ENCODE peak calls at places on chromosomes 11 and 22, in eight cellular contexts. R, O, C, N, X, U, J and M are unnamed samples. For H3K4me1, the result is how much of the 10 kb centered on the place peaks cover.

GRCh38 chr11:25576320-25576719 is 755.6 kb upstream of the ANO3 start:
- DNase-seq in R (no peak), O (no peak), C (no peak), N (no peak), X (no peak), U (no peak), J (no peak), M (no peak)

GRCh38 chr22:29954203-29954855 is 71.4 kb downstream of the MTMR3 start:
- DNase-seq in R (no peak), O (no peak), C (no peak), N (no peak), X (no peak), U (no peak), J (no peak), M (no peak)

GRCh38 chr11:76885390-76886097 is 24.8 kb downstream of the ACER3 start:
- DNase-seq in R (no peak), O (no peak), C (no peak), N (no peak), X (peak), U (peak), J (no peak), M (no peak)

GRCh38 chr11:9150501-9150900 is 59.1 kb upstream of the SCUBE2 start:
- DNase-seq in R (no peak), O (no peak), C (no peak), N (no peak), X (no peak), U (no peak), J (no peak), M (no peak)

GRCh38 chr22:34851918-34852662 is 213.9 kb upstream of the ISX start:
- DNase-seq in R (no peak), O (no peak), C (no peak), N (no peak), X (no peak), U (no peak), J (no peak), M (no peak)

GRCh38 chr11:131910491-131911387 is 540.3 kb downstream of the NTM start:
- DNase-seq in R (no peak), O (peak), C (no peak), N (peak), X (peak), U (peak), J (no peak), M (no peak)

GRCh38 chr11:17769218-17769617 is 34.6 kb downstream of the KCNC1 start:
- DNase-seq in R (no peak), O (no peak), C (no peak), N (no peak), X (no peak), U (no peak), J (no peak), M (no peak)

GRCh38 chr22:47401592-47401898 is 639.1 kb downstream of the TBC1D22A start:
- DNase-seq in R (no peak), O (no peak), C (no peak), N (no peak), X (no peak), U (no peak), J (no peak), M (no peak)

GRCh38 chr22:47213571-47214230 is 451.3 kb downstream of the TBC1D22A start:
- DNase-seq in R (no peak), O (no peak), C (no peak), N (no peak), X (no peak), U (no peak), J (no peak), M (peak)

GRCh38 chr22:32324505-32325415 is 32.9 kb upstream of the RFPL3 start:
- DNase-seq in R (no peak), O (no peak), C (no peak), N (no peak), X (no peak), U (no peak), J (no peak), M (no peak)

GRCh38 chr22:25362215-25362882 is 142.9 kb downstream of the CRYBB2 start:
- DNase-seq in R (peak), O (peak), C (no peak), N (peak), X (peak), U (peak), J (peak), M (no peak)

GRCh38 chr11:69818243-69819108 is 740 bp downstream of the FGF3 start:
- DNase-seq in R (no peak), O (no peak), C (no peak), N (no peak), X (no peak), U (no peak), J (no peak), M (no peak)

GRCh38 chr11:119905162-119905561 is 176.2 kb upstream of the NECTIN1 start:
- DNase-seq in R (no peak), O (no peak), C (no peak), N (no peak), X (no peak), U (no peak), J (no peak), M (no peak)
- H3K4me3 ChIP-seq in R (no peak), O (no peak), C (no peak), N (no peak), X (no peak), U (no peak), J (no peak), M (no peak)

GRCh38 chr11:3007404-3008010 is 15.4 kb upstream of the NAP1L4 start:
- DNase-seq in R (no peak), O (no peak), C (no peak), N (no peak), X (no peak), U (no peak), J (no peak), M (no peak)
- H3K4me1 ChIP-seq in R (under half), O (under half), C (under half), N (under half), X (under half), U (under half), J (under half), M (under half)

GRCh38 chr22:17562906-17563870 is at the start of gene SLC25A18:
- DNase-seq in R (no peak), O (peak), C (no peak), N (peak), X (peak), U (peak), J (no peak), M (no peak)
- H3K4me3 ChIP-seq in R (no peak), O (no peak), C (no peak), N (no peak), X (no peak), U (peak), J (no peak), M (no peak)

GRCh38 chr11:66048525-66049313 is at the start of gene GAL3ST3:
- DNase-seq in R (no peak), O (peak), C (no peak), N (peak), X (no peak), U (no peak), J (no peak), M (no peak)
- H3K4me1 ChIP-seq in R (under half), O (under half), C (under half), N (under half), X (under half), U (under half), J (under half), M (under half)

DNA sequence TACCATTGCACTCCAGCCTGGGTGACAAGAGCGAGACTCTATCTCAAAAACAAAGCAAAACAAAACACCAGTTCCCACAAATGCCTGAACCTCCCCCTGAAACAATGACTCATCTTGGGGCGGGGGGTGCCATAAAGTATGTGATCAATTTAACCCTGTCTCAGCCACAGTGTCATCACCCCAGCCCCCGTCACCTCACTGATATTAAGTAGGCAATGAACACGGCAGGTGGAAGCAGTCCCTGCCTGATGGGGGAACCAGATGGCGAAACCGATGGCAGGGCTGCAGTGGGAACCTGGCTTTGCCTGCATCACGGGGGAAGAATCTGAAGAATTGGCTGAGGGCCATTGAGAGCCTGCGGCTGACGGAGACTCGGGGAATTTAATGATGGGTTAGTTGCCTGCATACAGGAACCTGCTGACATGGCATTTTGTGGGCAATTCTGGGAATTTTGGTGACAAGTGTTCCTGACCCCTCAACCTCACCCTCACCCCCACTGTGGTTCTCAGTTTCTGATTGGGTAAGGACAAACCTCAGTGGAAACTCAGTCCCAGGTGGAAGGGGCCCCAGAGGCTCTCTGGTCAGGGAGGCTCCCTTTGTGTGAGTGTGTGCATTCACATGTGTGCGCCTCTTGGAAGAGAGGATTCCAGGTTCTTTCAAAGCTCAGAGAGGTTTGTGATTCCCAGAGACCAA is 39.1 kb upstream of the SHISAL1 start:
- DNase-seq in R (no peak), O (peak), C (peak), N (no peak), X (peak), U (no peak), J (peak), M (no peak)
- H3K4me3 ChIP-seq in R (no peak), O (no peak), C (peak), N (no peak), X (no peak), U (no peak), J (no peak), M (no peak)

DNA sequence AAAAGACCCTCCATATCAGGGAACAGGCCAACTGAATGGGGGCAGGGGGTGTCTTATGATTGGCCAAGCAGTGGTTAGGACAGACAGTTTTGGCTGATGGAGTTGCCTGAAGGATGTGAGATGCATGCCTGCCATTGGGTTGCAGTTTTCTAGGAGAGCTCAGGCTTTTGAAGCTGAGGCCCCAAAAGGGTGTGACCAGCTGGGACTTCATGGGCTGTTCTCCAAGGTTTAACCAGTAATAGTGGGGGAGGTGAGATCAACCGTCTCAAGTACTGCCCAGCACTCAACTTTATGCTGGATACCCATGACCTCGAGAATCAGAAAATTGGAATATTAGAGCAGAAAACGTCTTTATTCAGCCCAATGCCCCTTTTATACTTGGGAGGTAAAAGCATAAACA is 13.5 kb downstream of the DTX4 start:
- DNase-seq in R (no peak), O (peak), C (peak), N (no peak), X (peak), U (no peak), J (no peak), M (no peak)
- H3K4me1 ChIP-seq in R (under half), O (under half), C (half or more), N (under half), X (under half), U (under half), J (under half), M (under half)

GRCh38 chr11:57312511-57313021 is 12.2 kb downstream of the TNKS1BP1 start:
- DNase-seq in R (no peak), O (no peak), C (no peak), N (no peak), X (no peak), U (no peak), J (peak), M (no peak)
- H3K4me3 ChIP-seq in R (no peak), O (no peak), C (no peak), N (no peak), X (no peak), U (peak), J (no peak), M (no peak)

GRCh38 chr22:40681451-40681850 is 2.2 kb downstream of the MCHR1 start:
- DNase-seq in R (no peak), O (no peak), C (no peak), N (no peak), X (no peak), U (no peak), J (no peak), M (no peak)

GRCh38 chr22:40679249-40679963 is at the start of gene MCHR1:
- DNase-seq in R (no peak), O (peak), C (no peak), N (no peak), X (no peak), U (no peak), J (no peak), M (no peak)

GRCh38 chr22:40678493-40679248 is 613 bp upstream of the MCHR1 start:
- DNase-seq in R (no peak), O (no peak), C (no peak), N (no peak), X (no peak), U (no peak), J (no peak), M (no peak)

GRCh38 chr22:40680819-40681183 is 1.5 kb downstream of the MCHR1 start:
- DNase-seq in R (no peak), O (no peak), C (no peak), N (no peak), X (no peak), U (no peak), J (no peak), M (no peak)

GRCh38 chr22:40679964-40680818 is 907 bp downstream of the MCHR1 start:
- DNase-seq in R (no peak), O (peak), C (no peak), N (no peak), X (no peak), U (no peak), J (no peak), M (no peak)
- H3K4me1 ChIP-seq in R (under half), O (under half), C (under half), N (under half), X (under half), U (under half), J (under half), M (under half)

GRCh38 chr11:129257512-129257911 is 65.4 kb upstream of the ARHGAP32 start:
- DNase-seq in R (no peak), O (no peak), C (no peak), N (no peak), X (no peak), U (no peak), J (no peak), M (no peak)

GRCh38 chr11:129260750-129261149 is 68.6 kb upstream of the ARHGAP32 start:
- DNase-seq in R (no peak), O (no peak), C (no peak), N (no peak), X (no peak), U (no peak), J (no peak), M (no peak)

GRCh38 chr11:129264114-129264513 is 72.0 kb upstream of the ARHGAP32 start:
- DNase-seq in R (no peak), O (no peak), C (no peak), N (no peak), X (no peak), U (no peak), J (no peak), M (no peak)

GRCh38 chr11:129258205-129258604 is 66.1 kb upstream of the ARHGAP32 start:
- DNase-seq in R (no peak), O (no peak), C (no peak), N (no peak), X (no peak), U (no peak), J (no peak), M (no peak)

GRCh38 chr11:129259950-129260349 is 67.8 kb upstream of the ARHGAP32 start:
- DNase-seq in R (no peak), O (no peak), C (no peak), N (peak), X (no peak), U (no peak), J (no peak), M (no peak)
- H3K4me3 ChIP-seq in R (no peak), O (no peak), C (no peak), N (no peak), X (no peak), U (no peak), J (no peak), M (no peak)

GRCh38 chr11:6601041-6601461 is 2.4 kb downstream of the RRP8 start:
- DNase-seq in R (no peak), O (no peak), C (no peak), N (no peak), X (peak), U (no peak), J (no peak), M (no peak)
- H3K4me1 ChIP-seq in R (under half), O (under half), C (under half), N (under half), X (under half), U (under half), J (under half), M (under half)